ENCODE peak calls at places on chromosomes 3 and 15, in eight cellular contexts. U, S, M, Q, I, T, K and Y are unnamed samples.

GRCh38 chr3:38031022-38031994 is 1.9 kb upstream of the PLCD1 start:
- DNase-seq in S (peak; percentile 92), I (peak; percentile 87), Q (no peak), T (no peak), K (no peak), U (peak; percentile 60), M (peak; percentile 57), Y (no peak)

GRCh38 chr15:40838756-40839155 is 5.1 kb upstream of the SPINT1 start:
- DNase-seq in I (no peak), Q (no peak), K (no peak), M (no peak), S (peak; percentile 27), U (no peak), T (no peak), Y (no peak)

GRCh38 chr3:28099296-28099695 is 142.1 kb upstream of the CMC1 start:
- DNase-seq in U (no peak), T (no peak), I (no peak), Q (no peak), M (no peak), K (no peak), S (no peak), Y (no peak)

GRCh38 chr3:40869013-40869412 is 330.3 kb upstream of the CTNNB1 start:
- DNase-seq in K (no peak), Q (no peak), I (no peak), T (no peak), S (no peak), U (no peak), M (no peak), Y (no peak)

GRCh38 chr3:44529927-44530326 is 25.1 kb upstream of the ZKSCAN7 start:
- DNase-seq in U (no peak), K (no peak), T (peak; percentile 8), Q (no peak), I (no peak), S (peak; percentile 41), M (no peak), Y (no peak)

GRCh38 chr3:100006570-100007271 is 107.6 kb downstream of the FILIP1L start:
- DNase-seq in Q (no peak), M (no peak), S (peak; percentile 71), U (no peak), T (peak; percentile 72), K (no peak), I (no peak), Y (no peak)

GRCh38 chr3:73503781-73504180 is 121.0 kb downstream of the PDZRN3 start:
- DNase-seq in T (no peak), Q (no peak), S (no peak), M (no peak), I (no peak), K (no peak), U (no peak), Y (no peak)

GRCh38 chr15:74621546-74621920 is 5.9 kb downstream of the CLK3 start:
- DNase-seq in K (no peak), M (no peak), Q (no peak), I (no peak), U (no peak), T (no peak), S (no peak), Y (peak; percentile 39)

GRCh38 chr3:108182339-108182738 is 39.9 kb downstream of the IFT57 start:
- DNase-seq in U (no peak), S (peak; percentile 38), M (no peak), K (no peak), I (no peak), Q (no peak), T (no peak), Y (no peak)

GRCh38 chr3:126136428-126137220 is 43.8 kb downstream of the ALDH1L1 start:
- DNase-seq in T (no peak), S (no peak), M (peak; percentile 2), U (no peak), I (peak; percentile 10), Q (no peak), K (peak; percentile 4), Y (peak; percentile 3)

GRCh38 chr15:70299931-70300858 is 202.5 kb upstream of the TLE3 start:
- DNase-seq in I (no peak), Q (no peak), K (no peak), S (no peak), U (no peak), M (no peak), T (no peak), Y (no peak)

GRCh38 chr3:52236424-52236886 is 2.5 kb downstream of the TWF2 start:
- DNase-seq in K (no peak), M (no peak), Q (no peak), T (no peak), U (peak; percentile 56), S (no peak), I (peak; percentile 26), Y (peak; percentile 51)

GRCh38 chr15:59437777-59438574 is at the start of gene FAM81A:
- DNase-seq in Q (peak; percentile 89), K (peak; percentile 96), T (peak; percentile 35), I (peak; percentile 76), S (peak; percentile 77), M (peak; percentile 77), U (peak; percentile 94), Y (peak; percentile 95)

GRCh38 chr15:88586401-88587162 is 34.6 kb upstream of the AEN start:
- DNase-seq in Q (no peak), K (peak; percentile 72), I (no peak), S (peak; percentile 25), M (no peak), U (no peak), T (no peak), Y (no peak)

GRCh38 chr15:80582816-80583423 is 112.2 kb upstream of the ABHD17C start:
- DNase-seq in T (no peak), Q (no peak), K (no peak), S (no peak), I (no peak), M (no peak), U (no peak), Y (no peak)

GRCh38 chr15:70509282-70510272 is 253.8 kb downstream of the UACA start:
- DNase-seq in Q (no peak), I (no peak), T (no peak), M (no peak), K (no peak), S (no peak), U (no peak), Y (no peak)

GRCh38 chr15:58501006-58501405 is 69.2 kb downstream of the LIPC start:
- DNase-seq in Q (no peak), K (no peak), T (no peak), M (no peak), U (no peak), I (no peak), S (no peak), Y (no peak)

GRCh38 chr15:97961067-97961954 is 808 bp downstream of the ARRDC4 start:
- DNase-seq in M (peak; percentile 62), S (peak; percentile 56), K (peak; percentile 56), Q (peak; percentile 62), U (peak; percentile 63), T (no peak), I (peak; percentile 76), Y (peak; percentile 84)

GRCh38 chr15:58553365-58553918 is 121.7 kb downstream of the LIPC start:
- DNase-seq in Q (no peak), S (no peak), I (no peak), M (no peak), K (no peak), T (no peak), U (no peak), Y (no peak)

GRCh38 chr3:138338816-138339215 is 9.2 kb upstream of the NME9 start:
- DNase-seq in I (no peak), U (no peak), T (no peak), M (peak; percentile 27), S (no peak), K (no peak), Q (no peak), Y (peak; percentile 61)

GRCh38 chr3:17028363-17028762 is 143.6 kb downstream of the PLCL2 start:
- DNase-seq in M (no peak), K (no peak), I (no peak), U (no peak), T (no peak), Q (no peak), S (no peak), Y (no peak)
- H3K27ac ChIP-seq in M (no peak overlapping the region), K (no peak overlapping the region), I (no peak overlapping the region), U (no peak overlapping the region), T (no peak overlapping the region), Q (no peak overlapping the region), S (no peak overlapping the region), Y (no peak overlapping the region)

DNA sequence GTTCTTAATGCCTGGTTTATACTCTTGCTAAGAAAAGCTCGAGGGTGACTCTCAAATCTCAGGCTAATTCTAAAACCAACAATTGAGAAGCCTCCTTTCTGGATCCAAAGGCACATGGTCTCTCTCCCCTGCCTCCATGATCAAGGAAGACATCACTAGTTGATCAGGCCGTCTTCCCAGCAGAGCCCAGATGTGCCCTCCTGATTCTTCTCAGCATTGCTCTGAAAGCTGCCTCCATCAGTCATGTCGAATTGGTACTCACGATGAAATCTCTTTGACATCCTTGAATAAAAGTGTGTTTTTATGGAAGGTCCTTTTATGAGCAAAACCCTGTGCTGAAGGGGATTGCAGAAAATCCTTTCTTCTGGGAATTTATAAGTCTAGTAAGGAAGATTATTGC is 345.8 kb downstream of the PTPRG start:
- DNase-seq in T (no peak), I (no peak), M (no peak), S (no peak), K (no peak), U (no peak), Q (no peak), Y (no peak)
- H3K4me1 ChIP-seq in T (no peaks in the 10 kb centered on the region), I (peaks cover 24% of the 10 kb centered on the region), M (peaks cover 7% of the 10 kb centered on the region), S (peaks cover 5% of the 10 kb centered on the region), K (peaks cover 6% of the 10 kb centered on the region), U (peaks cover 60% of the 10 kb centered on the region), Q (peaks cover 65% of the 10 kb centered on the region), Y (peaks cover 10% of the 10 kb centered on the region)

DNA sequence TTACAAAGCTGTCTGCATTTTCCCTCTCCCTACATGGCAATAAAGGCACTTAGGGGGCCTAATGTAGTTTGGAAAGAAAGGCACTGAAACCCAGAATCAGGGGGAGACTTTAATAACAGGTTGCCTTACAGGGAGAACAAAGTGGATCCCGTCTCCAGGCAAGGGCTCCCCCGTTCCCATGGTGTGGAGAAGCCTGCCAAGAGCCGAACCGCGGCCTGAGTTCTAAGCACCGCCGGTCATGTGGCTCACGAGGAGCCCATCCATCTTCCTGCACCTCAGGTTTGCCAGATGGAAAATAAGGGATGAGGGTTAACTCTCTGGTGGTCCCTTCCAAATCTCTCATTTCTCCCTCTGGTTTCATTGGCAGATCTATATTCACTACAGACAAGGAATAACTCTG is 31.9 kb downstream of the RORA start:
- DNase-seq in T (no peak), I (no peak), Q (no peak), S (no peak), U (no peak), M (no peak), K (no peak), Y (no peak)
- H3K27me3 ChIP-seq in T (peaks cover 4% of the 10 kb centered on the region), I (no peaks in the 10 kb centered on the region), Q (no peaks in the 10 kb centered on the region), S (no peaks in the 10 kb centered on the region), U (no peaks in the 10 kb centered on the region), M (no peaks in the 10 kb centered on the region), K (no peaks in the 10 kb centered on the region), Y (no peaks in the 10 kb centered on the region)

GRCh38 chr3:62052331-62052730 is 321.0 kb downstream of the FEZF2 start:
- DNase-seq in T (no peak), K (no peak), U (no peak), S (no peak), I (no peak), Q (no peak), M (no peak), Y (no peak)

GRCh38 chr3:62051506-62051905 is 321.8 kb downstream of the FEZF2 start:
- DNase-seq in T (peak; percentile 61), M (peak; percentile 27), U (no peak), K (peak; percentile 13), I (peak; percentile 50), Q (peak; percentile 13), S (peak; percentile 47), Y (no peak)

GRCh38 chr3:62056603-62057002 is 316.7 kb downstream of the FEZF2 start:
- DNase-seq in S (no peak), T (no peak), I (no peak), U (no peak), M (no peak), K (no peak), Q (no peak), Y (no peak)

GRCh38 chr3:62057339-62058047 is 315.9 kb downstream of the FEZF2 start:
- DNase-seq in T (no peak), Q (no peak), U (no peak), K (no peak), S (no peak), M (no peak), I (no peak), Y (no peak)
- H3K27ac ChIP-seq in T (no peak overlapping the region), Q (no peak overlapping the region), U (no peak overlapping the region), K (no peak overlapping the region), S (no peak overlapping the region), M (no peak overlapping the region), I (no peak overlapping the region), Y (no peak overlapping the region)